ENCODE peak calls at places on chromosomes 2 and 18, in nine cellular contexts. O is GM23248, W is fibroblast of the aortic adventitia, P is SJSA1, I is H7, K is astrocyte of the spinal cord, V is MM.1S, C is Peyer's patch, Y is astrocyte of the cerebellum. X is an unnamed sample.

GRCh38 chr2:172102858-172103359 is at the start of gene DLX2:
- DNase-seq in P (peak; percentile 76), W (peak; percentile 88), V (peak; percentile 94), O (peak; percentile 97), C (peak; percentile 71), Y (peak; percentile 65), I (peak; percentile 98), K (peak; percentile 80), X (peak; percentile 71)

GRCh38 chr2:164613321-164613982 is 7.8 kb downstream of the GRB14 start:
- DNase-seq in W (no peak), C (no peak), V (no peak), Y (no peak), I (no peak), K (no peak), P (no peak), O (no peak), X (no peak)

GRCh38 chr2:197705912-197706838 is 1.0 kb downstream of the MARS2 start:
- DNase-seq in I (peak; percentile 13), O (peak; percentile 59), Y (no peak), K (no peak), W (no peak), P (no peak), V (peak; percentile 34), C (peak; percentile 49), X (no peak)

GRCh38 chr18:76972838-76973237 is 150.5 kb downstream of the ZNF236 start:
- DNase-seq in Y (peak; percentile 22), V (no peak), P (no peak), W (peak; percentile 59), C (no peak), I (no peak), K (no peak), O (no peak), X (no peak)

GRCh38 chr2:618005-618404 is 59.2 kb downstream of the TMEM18 start:
- DNase-seq in K (no peak), I (no peak), O (no peak), P (no peak), C (no peak), V (no peak), W (no peak), Y (no peak), X (no peak)

GRCh38 chr2:45813003-45813601 is 161.6 kb downstream of the PRKCE start:
- DNase-seq in K (peak; percentile 49), V (no peak), I (no peak), C (no peak), Y (no peak), O (no peak), P (no peak), W (peak; percentile 83), X (no peak)

GRCh38 chr2:25297738-25298137 is 44.0 kb downstream of the DNMT3A start:
- DNase-seq in K (no peak), Y (no peak), I (peak; percentile 87), C (no peak), W (no peak), P (no peak), V (no peak), O (no peak), X (no peak)

GRCh38 chr2:168246072-168246482 is 1.3 kb downstream of the STK39 start:
- DNase-seq in O (no peak), C (no peak), W (peak; percentile 41), P (no peak), K (no peak), Y (no peak), I (peak; percentile 16), V (no peak), X (no peak)

GRCh38 chr2:232315049-232315922 is 63.3 kb upstream of the ALPP start:
- DNase-seq in O (peak; percentile 92), V (peak; percentile 79), Y (peak; percentile 20), K (peak; percentile 76), W (no peak), I (peak; percentile 41), P (peak; percentile 64), C (peak; percentile 69), X (peak; percentile 73)

GRCh38 chr2:232316382-232317190 is 62.0 kb upstream of the ALPP start:
- DNase-seq in V (no peak), I (no peak), P (no peak), K (no peak), O (no peak), Y (no peak), C (no peak), W (no peak), X (no peak)

GRCh38 chr2:232318175-232318855 is 60.2 kb upstream of the ALPP start:
- DNase-seq in V (no peak), I (no peak), P (no peak), Y (no peak), C (no peak), K (no peak), W (no peak), O (no peak), X (no peak)

GRCh38 chr2:232319117-232320037 is 59.2 kb upstream of the ALPP start:
- DNase-seq in I (peak; percentile 27), K (no peak), Y (no peak), C (no peak), W (no peak), V (no peak), O (no peak), P (no peak), X (no peak)

GRCh38 chr2:232315923-232316299 is 62.6 kb upstream of the ALPP start:
- DNase-seq in O (no peak), W (no peak), Y (no peak), I (no peak), K (no peak), P (no peak), C (no peak), V (no peak), X (no peak)
- H3K4me3 ChIP-seq in O (no peak overlapping the region), W (no peak overlapping the region), Y (no peak overlapping the region), I (no peak overlapping the region), K (no peak overlapping the region), P (no peak overlapping the region), C (no peak overlapping the region), V (no peak overlapping the region), X (no peak overlapping the region)

GRCh38 chr18:2641638-2642037 is 13.9 kb upstream of the SMCHD1 start:
- DNase-seq in I (no peak), V (peak; percentile 92), P (no peak), W (peak; percentile 46), O (peak; percentile 37), Y (no peak), C (no peak), K (no peak), X (no peak)
- H3K4me3 ChIP-seq in I (no peak overlapping the region), V (no peak overlapping the region), P (no peak overlapping the region), W (peak overlapping the region; percentile 31), O (peak overlapping the region; percentile 51), Y (no peak overlapping the region), C (no peak overlapping the region), K (no peak overlapping the region), X (no peak overlapping the region)

GRCh38 chr2:9143264-9143815 is 63.3 kb upstream of the ASAP2 start:
- DNase-seq in O (peak; percentile 31), W (no peak), Y (no peak), K (no peak), V (no peak), I (no peak), P (no peak), C (no peak), X (no peak)

GRCh38 chr2:9141706-9142460 is 64.7 kb upstream of the ASAP2 start:
- DNase-seq in W (no peak), P (no peak), C (no peak), V (no peak), Y (no peak), K (no peak), O (no peak), I (no peak), X (no peak)

GRCh38 chr2:9144047-9144446 is 62.6 kb upstream of the ASAP2 start:
- DNase-seq in P (no peak), V (no peak), K (no peak), W (no peak), I (no peak), C (no peak), O (no peak), Y (no peak), X (no peak)

GRCh38 chr2:9141379-9141667 is 65.3 kb upstream of the ASAP2 start:
- DNase-seq in V (no peak), I (no peak), W (no peak), Y (no peak), P (no peak), K (no peak), O (no peak), C (no peak), X (no peak)

DNA sequence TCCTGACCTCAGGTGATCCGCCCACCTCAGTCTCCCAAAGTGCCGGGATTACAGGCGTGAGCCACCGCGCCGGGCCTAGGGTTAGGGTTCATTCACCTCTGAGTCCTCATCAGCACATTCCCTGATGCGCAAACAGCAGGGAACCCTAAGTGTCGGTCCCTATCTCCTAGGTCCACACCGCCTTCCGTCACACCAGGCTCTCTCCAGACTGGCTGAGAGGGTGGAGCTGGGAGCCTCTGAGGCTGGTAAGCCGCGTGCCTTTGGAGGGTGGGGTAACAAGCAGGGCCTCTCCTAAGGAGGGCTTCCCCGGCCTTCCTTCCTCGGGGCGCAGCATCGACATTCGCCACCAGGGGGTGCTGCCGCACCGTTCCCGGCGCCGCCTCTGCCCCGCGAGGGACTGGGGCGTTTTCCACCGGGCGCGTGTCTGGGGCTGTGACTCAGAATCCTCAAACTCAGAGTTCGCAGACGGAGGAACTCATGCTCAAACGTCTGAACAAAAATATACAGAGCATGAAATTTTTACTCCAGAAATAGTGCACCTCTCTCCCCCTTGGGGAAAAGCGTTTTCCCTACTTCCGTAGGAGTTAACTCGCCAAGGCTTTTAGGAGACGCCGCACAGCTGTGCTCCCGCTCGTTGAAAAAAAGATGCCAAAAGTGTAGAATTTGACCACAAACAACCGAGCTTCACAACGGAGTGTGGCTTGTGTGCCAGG is 63.9 kb upstream of the ASAP2 start:
- DNase-seq in Y (peak; percentile 56), K (peak; percentile 87), O (peak; percentile 97), V (peak; percentile 62), I (peak; percentile 95), C (peak; percentile 40), P (peak; percentile 97), W (peak; percentile 96), X (peak; percentile 52)
- H3K4me3 ChIP-seq in Y (peak overlapping the region; percentile 19), K (no peak overlapping the region), O (peak overlapping the region; percentile 51), V (peak overlapping the region; percentile 40), I (no peak overlapping the region), C (peak overlapping the region; percentile 35), P (peak overlapping the region; percentile 2), W (peak overlapping the region; percentile 37), X (peak overlapping the region; percentile 17)

GRCh38 chr18:31101148-31102019 is 837 bp downstream of the DSC2 start:
- DNase-seq in I (peak; percentile 83), V (no peak), O (no peak), Y (no peak), P (no peak), W (no peak), K (no peak), C (no peak), X (no peak)

GRCh38 chr18:31098878-31099277 is 3.3 kb downstream of the DSC2 start:
- DNase-seq in O (no peak), V (no peak), K (no peak), P (no peak), C (no peak), W (no peak), Y (no peak), I (no peak), X (no peak)

GRCh38 chr18:31102020-31102684 is at the start of gene DSC2:
- DNase-seq in O (no peak), C (no peak), Y (no peak), P (peak; percentile 5), V (no peak), I (peak; percentile 76), K (no peak), W (no peak), X (no peak)

GRCh38 chr18:31099490-31100230 is 2.6 kb downstream of the DSC2 start:
- DNase-seq in Y (no peak), W (no peak), P (no peak), O (no peak), C (no peak), I (no peak), K (no peak), V (no peak), X (no peak)

DNA sequence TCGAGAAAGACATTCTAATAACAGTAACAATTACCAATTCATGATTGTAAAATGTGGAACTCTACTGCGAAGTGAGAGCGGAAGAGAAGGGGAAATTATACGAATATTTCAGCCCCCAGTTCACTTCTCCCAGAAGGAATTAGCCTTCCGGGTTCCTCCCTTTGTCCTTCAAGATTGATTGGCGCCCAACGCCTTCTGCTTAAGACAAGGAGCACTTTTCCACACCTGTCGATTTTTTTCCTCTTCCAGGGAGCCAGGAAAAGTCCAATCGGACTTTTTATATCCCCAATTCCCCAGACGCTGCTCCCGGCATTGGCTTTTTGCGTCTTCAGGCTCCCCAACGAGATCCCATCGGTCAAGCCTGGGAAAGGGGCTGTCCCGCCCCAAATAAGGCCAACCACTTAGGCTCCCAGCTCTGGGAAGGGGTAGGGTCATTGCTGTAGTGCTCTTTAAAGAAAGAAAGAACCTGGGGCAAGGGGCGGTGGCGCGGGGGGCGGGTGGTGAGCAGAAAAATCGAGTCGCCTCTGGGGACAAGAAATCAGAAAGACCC is 1.5 kb downstream of the DSC2 start:
- DNase-seq in V (no peak), C (no peak), W (no peak), Y (no peak), K (no peak), P (no peak), O (no peak), I (peak; percentile 74), X (no peak)
- H3K4me3 ChIP-seq in V (no peak overlapping the region), C (peak overlapping the region; percentile 61), W (no peak overlapping the region), Y (peak overlapping the region; percentile 57), K (peak overlapping the region; percentile 44), P (peak overlapping the region; percentile 42), O (no peak overlapping the region), I (peak overlapping the region; percentile 74), X (peak overlapping the region; percentile 42)

X was measured in skeletal muscle cell.